ENCODE peak calls at places on chromosomes 3 and 15, in six cellular contexts. Y is HFFc6, T is H54, D is T-cell, A is cardiac septum, Q is nephron progenitor cell. I is an unnamed sample.
A peak's percentile ranks its signal among the peaks of the same experiment; 100 is the strongest.

GRCh38 chr3:123011484-123011883 is 16.1 kb downstream of the SEMA5B start:
- DNase-seq in Y (no peak), T (no peak), D (no peak), A (no peak), Q (no peak), I (no peak)

GRCh38 chr15:55574096-55574495 is 14.0 kb downstream of the PYGO1 start:
- DNase-seq in Y (no peak), T (no peak), D (no peak), A (no peak), Q (no peak), I (no peak)

GRCh38 chr3:10882851-10883250 is 66.8 kb downstream of the SLC6A11 start:
- DNase-seq in Y (no peak), T (no peak), D (no peak), A (no peak), Q (no peak), I (no peak)

GRCh38 chr15:44832068-44832467 is 95.7 kb downstream of the TRIM69 start:
- DNase-seq in Y (no peak), T (no peak), D (no peak), A (no peak), Q (no peak), I (no peak)

GRCh38 chr15:58227706-58228543 is 89.7 kb downstream of the AQP9 start:
- DNase-seq in Y (peak; percentile 62), T (no peak), D (peak; percentile 28), A (peak; percentile 86), Q (peak; percentile 78), I (no peak)

GRCh38 chr3:127457094-127457475 is 133.4 kb downstream of the TPRA1 start:
- DNase-seq in Y (peak; percentile 34), T (no peak), D (no peak), A (no peak), Q (peak; percentile 59), I (peak; percentile 67)

GRCh38 chr3:188139466-188139865 is 14.5 kb upstream of the LPP start:
- DNase-seq in Y (no peak), T (no peak), D (no peak), A (no peak), Q (no peak), I (no peak)

GRCh38 chr3:112611813-112612515 is 29.0 kb downstream of the CCDC80 start:
- DNase-seq in Y (no peak), T (no peak), D (no peak), A (no peak), Q (no peak), I (no peak)

GRCh38 chr15:90214553-90215205 is 13.5 kb downstream of the SEMA4B start:
- DNase-seq in Y (no peak), T (no peak), D (no peak), A (peak; percentile 6), Q (no peak), I (no peak)

GRCh38 chr3:13747627-13748026 is 132.2 kb downstream of the WNT7A start:
- DNase-seq in Y (no peak), T (no peak), D (no peak), A (no peak), Q (no peak), I (no peak)

GRCh38 chr3:87167634-87168456 is 59.3 kb upstream of the CHMP2B start:
- DNase-seq in Y (peak; percentile 59), T (no peak), D (no peak), A (no peak), Q (peak; percentile 37), I (no peak)

GRCh38 chr3:43217633-43218032 is 68.7 kb upstream of the SNRK start:
- DNase-seq in Y (peak; percentile 68), T (peak; percentile 42), D (no peak), A (no peak), Q (no peak), I (no peak)

GRCh38 chr3:45321607-45322391 is 66.6 kb upstream of the LARS2 start:
- DNase-seq in Y (no peak), T (no peak), D (no peak), A (no peak), Q (no peak), I (peak; percentile 34)

GRCh38 chr3:22779737-22780136 is 423.4 kb upstream of the UBE2E2 start:
- DNase-seq in Y (no peak), T (no peak), D (no peak), A (no peak), Q (no peak), I (no peak)

GRCh38 chr15:28023933-28024888 is 74.9 kb downstream of the OCA2 start:
- DNase-seq in Y (no peak), T (no peak), D (no peak), A (no peak), Q (no peak), I (no peak)

GRCh38 chr3:42191443-42191747 is 74.6 kb downstream of the CCK start:
- DNase-seq in Y (no peak), T (no peak), D (no peak), A (no peak), Q (no peak), I (no peak)

GRCh38 chr3:65712156-65712555 is 326.6 kb downstream of the MAGI1 start:
- DNase-seq in Y (no peak), T (no peak), D (no peak), A (no peak), Q (no peak), I (no peak)

GRCh38 chr3:195909645-195910498 is 1.5 kb upstream of the TNK2 start:
- DNase-seq in Y (no peak), T (peak; percentile 85), D (peak; percentile 87), A (peak; percentile 94), Q (peak; percentile 89), I (peak; percentile 90)

GRCh38 chr3:13826672-13827071 is 53.2 kb downstream of the WNT7A start:
- DNase-seq in Y (no peak), T (no peak), D (no peak), A (no peak), Q (no peak), I (no peak)

GRCh38 chr15:98043160-98044059 is 82.9 kb downstream of the ARRDC4 start:
- DNase-seq in Y (no peak), T (no peak), D (no peak), A (no peak), Q (no peak), I (no peak)

GRCh38 chr15:74422370-74422722 is 11.4 kb downstream of the SEMA7A start:
- DNase-seq in Y (no peak), T (no peak), D (no peak), A (no peak), Q (no peak), I (no peak)

GRCh38 chr3:110940074-110940473 is 131.5 kb upstream of the NECTIN3 start:
- DNase-seq in Y (no peak), T (no peak), D (no peak), A (no peak), Q (no peak), I (no peak)

GRCh38 chr15:59885832-59886231 is 118.3 kb upstream of the FOXB1 start:
- DNase-seq in Y (no peak), T (no peak), D (no peak), A (no peak), Q (peak; percentile 67), I (no peak)

GRCh38 chr3:188042466-188042865 is 111.5 kb upstream of the LPP start:
- DNase-seq in Y (no peak), T (no peak), D (no peak), A (no peak), Q (no peak), I (no peak)

GRCh38 chr3:138493804-138494606 is 59.6 kb downstream of the ESYT3 start:
- DNase-seq in Y (peak; percentile 85), T (peak; percentile 16), D (no peak), A (no peak), Q (no peak), I (no peak)

GRCh38 chr15:49692514-49693090 is 71.8 kb downstream of the DTWD1 start:
- DNase-seq in Y (no peak), T (no peak), D (no peak), A (no peak), Q (no peak), I (no peak)

GRCh38 chr3:129304141-129304540 is 25.5 kb downstream of the HMCES start:
- DNase-seq in Y (no peak), T (no peak), D (no peak), A (no peak), Q (no peak), I (no peak)

GRCh38 chr3:127072971-127073851 is 90.3 kb downstream of the PLXNA1 start:
- DNase-seq in Y (no peak), T (no peak), D (no peak), A (peak; percentile 47), Q (no peak), I (peak; percentile 75)

GRCh38 chr15:92523176-92523575 is 129.5 kb downstream of the ST8SIA2 start:
- DNase-seq in Y (no peak), T (no peak), D (no peak), A (no peak), Q (no peak), I (no peak)

GRCh38 chr3:148736086-148736485 is 38.4 kb downstream of the AGTR1 start:
- DNase-seq in Y (no peak), T (no peak), D (no peak), A (no peak), Q (no peak), I (no peak)

GRCh38 chr15:101170568-101171350 is 81.1 kb downstream of the CHSY1 start:
- DNase-seq in Y (peak; percentile 26), T (peak; percentile 52), D (no peak), A (no peak), Q (no peak), I (peak; percentile 79)

GRCh38 chr3:153209596-153209995 is 47.6 kb downstream of the RAP2B start:
- DNase-seq in Y (peak; percentile 54), T (peak; percentile 73), D (no peak), A (peak; percentile 85), Q (no peak), I (no peak)